ENCODE peak calls at places on chromosome 17, in five cellular contexts. S is heart left ventricle, M is IMR-90, Q is lower lobe of right lung, G is kidney. H is an unnamed sample.
A peak's percentile ranks its signal among the peaks of the same experiment; 100 is the strongest.

GRCh38 chr17:3834811-3835210 is 11.2 kb downstream of the NCBP3 start:
- DNase-seq in S (no peak), M (no peak), Q (no peak), G (no peak), H (no peak)

GRCh38 chr17:73309727-73310555 is 1.9 kb downstream of the CDC42EP4 start:
- DNase-seq in S (no peak), M (no peak), Q (no peak), G (no peak), H (no peak)

GRCh38 chr17:27491713-27492190 is 35.5 kb downstream of the KSR1 start:
- DNase-seq in S (no peak), M (no peak), Q (no peak), G (no peak), H (no peak)

GRCh38 chr17:74354123-74354522 is 7.5 kb downstream of the BTBD17 start:
- DNase-seq in S (peak; percentile 46), M (no peak), Q (no peak), G (no peak), H (no peak)

GRCh38 chr17:77857613-77858012 is 100.9 kb upstream of the TNRC6C start:
- DNase-seq in S (no peak), M (peak; percentile 26), Q (no peak), G (peak; percentile 0), H (no peak)

GRCh38 chr17:82863941-82864720 is 24.3 kb upstream of the ZNF750 start:
- DNase-seq in S (no peak), M (peak; percentile 91), Q (no peak), G (no peak), H (peak; percentile 87)

GRCh38 chr17:36546418-36547093 is 1.8 kb downstream of the GGNBP2 start:
- DNase-seq in S (no peak), M (no peak), Q (no peak), G (no peak), H (no peak)

GRCh38 chr17:53264730-53265129 is 558.0 kb upstream of the KIF2B start:
- DNase-seq in S (no peak), M (no peak), Q (no peak), G (no peak), H (no peak)

GRCh38 chr17:43442711-43443110 is 41.1 kb upstream of the DHX8 start:
- DNase-seq in S (no peak), M (peak; percentile 80), Q (no peak), G (no peak), H (peak; percentile 60)

GRCh38 chr17:77792626-77793025 is 165.9 kb upstream of the TNRC6C start:
- DNase-seq in S (no peak), M (no peak), Q (no peak), G (peak; percentile 58), H (no peak)

GRCh38 chr17:73973881-73974409 is 229.5 kb upstream of the RPL38 start:
- DNase-seq in S (peak; percentile 45), M (no peak), Q (no peak), G (no peak), H (no peak)

GRCh38 chr17:42179911-42180410 is 981 bp downstream of the KCNH4 start:
- DNase-seq in S (peak; percentile 49), M (peak; percentile 30), Q (no peak), G (no peak), H (peak; percentile 21)

GRCh38 chr17:80717661-80718060 is 173.0 kb downstream of the RPTOR start:
- DNase-seq in S (no peak), M (no peak), Q (no peak), G (no peak), H (no peak)

GRCh38 chr17:4562000-4562969 is 1.9 kb upstream of the GGT6 start:
- DNase-seq in S (no peak), M (no peak), Q (no peak), G (peak; percentile 35), H (peak; percentile 32)

GRCh38 chr17:7634384-7634783 is 4.4 kb downstream of the SHBG start:
- DNase-seq in S (no peak), M (peak; percentile 41), Q (no peak), G (peak; percentile 80), H (no peak)

GRCh38 chr17:3852561-3852960 is 6.5 kb upstream of the NCBP3 start:
- DNase-seq in S (no peak), M (no peak), Q (no peak), G (no peak), H (no peak)

GRCh38 chr17:41678411-41678906 is 10.2 kb upstream of the EIF1 start:
- DNase-seq in S (no peak), M (peak; percentile 9), Q (no peak), G (peak; percentile 68), H (no peak)

GRCh38 chr17:32385971-32386370 is 36.0 kb downstream of the ZNF207 start:
- DNase-seq in S (no peak), M (no peak), Q (no peak), G (no peak), H (no peak)

GRCh38 chr17:21039839-21040575 is 2.8 kb downstream of the USP22 start:
- DNase-seq in S (no peak), M (peak; percentile 56), Q (no peak), G (no peak), H (peak; percentile 55)

GRCh38 chr17:47218896-47219430 is 9.8 kb downstream of the MYL4 start:
- DNase-seq in S (no peak), M (no peak), Q (no peak), G (no peak), H (no peak)

GRCh38 chr17:30517786-30518185 is 40.6 kb downstream of the GOSR1 start:
- DNase-seq in S (no peak), M (no peak), Q (no peak), G (no peak), H (peak; percentile 21)

GRCh38 chr17:869067-869466 is 86.9 kb downstream of the MRM3 start:
- DNase-seq in S (no peak), M (peak; percentile 68), Q (no peak), G (peak; percentile 80), H (peak; percentile 82)

GRCh38 chr17:15501788-15502187 is 34.4 kb upstream of the CDRT4 start:
- DNase-seq in S (no peak), M (no peak), Q (no peak), G (no peak), H (no peak)

GRCh38 chr17:44235583-44235936 is 16.1 kb upstream of the UBTF start:
- DNase-seq in S (no peak), M (peak; percentile 73), Q (no peak), G (no peak), H (no peak)

GRCh38 chr17:40323317-40323716 is 14.3 kb downstream of the RARA start:
- DNase-seq in S (no peak), M (no peak), Q (no peak), G (peak; percentile 64), H (no peak)

GRCh38 chr17:40322417-40323315 is 13.7 kb downstream of the RARA start:
- DNase-seq in S (peak; percentile 84), M (peak; percentile 81), Q (peak; percentile 93), G (peak; percentile 92), H (peak; percentile 87)

GRCh38 chr17:40319651-40320550 is 10.9 kb downstream of the RARA start:
- DNase-seq in S (no peak), M (no peak), Q (peak; percentile 77), G (peak; percentile 88), H (peak; percentile 38)

GRCh38 chr17:40320771-40321501 is 12.0 kb downstream of the RARA start:
- DNase-seq in S (peak; percentile 79), M (no peak), Q (peak; percentile 72), G (peak; percentile 89), H (peak; percentile 65)

DNA sequence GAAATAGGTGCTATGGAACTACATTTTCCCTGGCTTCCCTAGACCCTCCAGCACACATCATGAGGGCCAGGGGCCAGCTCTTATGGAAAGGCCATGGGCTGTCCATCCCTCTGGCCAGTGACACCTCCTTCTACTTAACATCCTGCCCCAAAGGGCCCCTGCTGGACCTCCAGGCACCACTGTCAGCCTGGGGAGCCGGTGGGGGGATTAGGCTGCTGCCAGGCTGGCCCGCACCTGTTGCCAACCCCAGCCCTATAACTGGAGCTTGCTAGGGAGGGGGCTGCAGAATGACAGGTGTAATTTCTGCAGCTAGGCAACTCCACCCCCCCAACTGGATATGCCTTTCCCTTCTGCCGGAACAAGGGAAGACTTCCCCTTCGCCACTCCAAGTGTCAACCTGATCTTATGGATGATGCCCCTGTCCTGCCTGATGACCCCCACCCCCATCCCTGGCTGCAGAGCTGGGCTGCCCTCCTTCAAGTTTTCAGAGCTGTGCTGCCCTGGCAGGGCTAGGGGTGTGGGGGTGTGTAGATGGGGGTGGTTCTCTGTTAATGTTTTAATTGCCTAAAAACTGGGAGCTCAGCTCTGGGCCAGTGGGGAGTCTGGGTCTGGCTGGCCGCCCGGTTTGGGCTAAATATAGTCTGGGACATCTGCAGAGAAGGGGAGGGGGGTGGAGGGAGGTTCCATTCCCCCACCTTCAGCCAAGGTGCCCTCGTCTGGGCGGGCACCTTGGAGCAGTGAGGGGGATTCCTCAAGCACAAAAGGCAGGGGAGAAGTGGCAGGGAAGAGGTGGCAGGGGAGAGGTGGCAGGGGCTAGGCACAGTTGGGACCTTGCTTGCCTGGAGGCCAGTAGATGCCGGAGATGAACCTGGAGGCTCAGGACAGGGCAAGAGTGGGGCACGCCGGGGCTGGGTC is 12.8 kb downstream of the RARA start:
- DNase-seq in S (peak; percentile 80), M (no peak), Q (no peak), G (peak; percentile 86), H (no peak)
- H3K4me3 ChIP-seq in S (peak overlapping the region; percentile 57), M (peak overlapping the region; percentile 14), Q (peak overlapping the region; percentile 99), G (peak overlapping the region; percentile 79), H (peak overlapping the region; percentile 93)

GRCh38 chr17:6274310-6274709 is 160.6 kb downstream of the AIPL1 start:
- DNase-seq in S (no peak), M (no peak), Q (no peak), G (no peak), H (no peak)

GRCh38 chr17:6276711-6277110 is 158.2 kb downstream of the AIPL1 start:
- DNase-seq in S (no peak), M (no peak), Q (no peak), G (no peak), H (no peak)

GRCh38 chr17:6279659-6280058 is 155.3 kb downstream of the AIPL1 start:
- DNase-seq in S (no peak), M (no peak), Q (no peak), G (no peak), H (no peak)
- TF ChIP-seq CTCF in S (no peak), M (no peak), Q (no peak), G (no peak), H (no peak)

DNA sequence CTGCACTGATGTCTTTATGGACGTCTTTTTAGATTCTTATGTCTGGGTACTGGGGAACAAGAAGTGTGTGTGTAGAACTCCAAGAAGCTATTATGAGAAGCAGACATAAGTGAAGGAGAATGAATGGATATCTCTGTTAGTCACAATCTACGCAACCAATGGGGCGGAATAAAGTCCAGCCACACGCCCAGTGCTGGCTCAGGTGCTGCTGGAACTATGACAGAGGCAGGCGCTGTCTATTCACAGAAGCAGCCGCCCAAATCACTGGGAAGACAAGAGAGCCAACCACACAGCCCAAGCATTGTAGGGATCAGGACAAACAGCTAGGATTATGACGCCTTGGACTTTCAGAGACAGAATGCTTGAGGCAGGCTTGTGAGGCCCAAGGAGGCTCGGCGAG is 43.9 kb upstream of the ICAM2 start:
- DNase-seq in S (no peak), M (no peak), Q (no peak), G (no peak), H (no peak)
- H3K4me3 ChIP-seq in S (no peak overlapping the region), M (no peak overlapping the region), Q (no peak overlapping the region), G (no peak overlapping the region), H (no peak overlapping the region)

GRCh38 chr17:50151937-50152547 is 1.6 kb upstream of the PPP1R9B start:
- DNase-seq in S (peak; percentile 90), M (peak; percentile 87), Q (peak; percentile 88), G (peak; percentile 93), H (peak; percentile 86)

GRCh38 chr17:50152736-50153135 is 2.3 kb upstream of the PPP1R9B start:
- DNase-seq in S (no peak), M (no peak), Q (no peak), G (peak; percentile 59), H (no peak)

GRCh38 chr17:50155115-50155819 is 4.8 kb upstream of the PPP1R9B start:
- DNase-seq in S (no peak), M (peak; percentile 63), Q (no peak), G (peak; percentile 72), H (peak; percentile 60)

GRCh38 chr17:50153650-50154575 is 3.4 kb upstream of the PPP1R9B start:
- DNase-seq in S (peak; percentile 77), M (no peak), Q (no peak), G (peak; percentile 68), H (no peak)

GRCh38 chr17:50154604-50155003 is 4.1 kb upstream of the PPP1R9B start:
- DNase-seq in S (no peak), M (no peak), Q (no peak), G (no peak), H (no peak)
- TF ChIP-seq CTCF in S (no peak), M (no peak), Q (no peak), G (no peak), H (no peak)

H was measured in AG10803.